ENCODE peak calls at places on chromosomes 4 and X, in seven cellular contexts. One of them, this sample, is unnamed.

GRCh38 chrX:124208675-124209074 is 123.8 kb upstream of the TEX13D start:
- DNase-seq in adrenal gland: peak; percentile 3
- DNase-seq in PC-9: no peak
- DNase-seq in MM.1S: no peak
- DNase-seq in tibial artery: no peak
- DNase-seq in fibroblast of pulmonary artery: no peak
- DNase-seq in adipocyte: no peak
- DNase-seq in this sample: no peak

GRCh38 chr4:79982587-79983327 is 90.3 kb downstream of the ANTXR2 start:
- DNase-seq in adrenal gland: no peak
- DNase-seq in PC-9: no peak
- DNase-seq in MM.1S: no peak
- DNase-seq in tibial artery: no peak
- DNase-seq in fibroblast of pulmonary artery: peak; percentile 45
- DNase-seq in adipocyte: peak; percentile 55
- DNase-seq in this sample: no peak

GRCh38 chr4:15457401-15458201 is 12.1 kb upstream of the CC2D2A start:
- DNase-seq in adrenal gland: no peak
- DNase-seq in PC-9: no peak
- DNase-seq in MM.1S: peak; percentile 62
- DNase-seq in tibial artery: no peak
- DNase-seq in fibroblast of pulmonary artery: peak; percentile 80
- DNase-seq in adipocyte: peak; percentile 89
- DNase-seq in this sample: no peak

GRCh38 chr4:165382640-165383039 is 3.8 kb downstream of the CPE start:
- DNase-seq in adrenal gland: no peak
- DNase-seq in PC-9: no peak
- DNase-seq in MM.1S: no peak
- DNase-seq in tibial artery: no peak
- DNase-seq in fibroblast of pulmonary artery: no peak
- DNase-seq in adipocyte: no peak
- DNase-seq in this sample: no peak

GRCh38 chrX:52574416-52575275 is 57.8 kb upstream of the XAGE1B start:
- DNase-seq in adrenal gland: peak; percentile 29
- DNase-seq in PC-9: peak; percentile 12
- DNase-seq in MM.1S: peak; percentile 31
- DNase-seq in tibial artery: no peak
- DNase-seq in fibroblast of pulmonary artery: peak; percentile 68
- DNase-seq in adipocyte: peak; percentile 72
- DNase-seq in this sample: no peak

GRCh38 chrX:123964155-123964554 is 2.6 kb downstream of the STAG2 start:
- DNase-seq in adrenal gland: no peak
- DNase-seq in PC-9: no peak
- DNase-seq in MM.1S: no peak
- DNase-seq in tibial artery: no peak
- DNase-seq in fibroblast of pulmonary artery: peak; percentile 41
- DNase-seq in adipocyte: peak; percentile 57
- DNase-seq in this sample: no peak

GRCh38 chrX:119753639-119754257 is 4.6 kb upstream of the SOWAHD start:
- DNase-seq in adrenal gland: peak; percentile 26
- DNase-seq in PC-9: peak; percentile 25
- DNase-seq in MM.1S: peak; percentile 77
- DNase-seq in tibial artery: no peak
- DNase-seq in fibroblast of pulmonary artery: peak; percentile 64
- DNase-seq in adipocyte: peak; percentile 68
- DNase-seq in this sample: no peak

GRCh38 chr4:189128341-189128740 is 812.3 kb upstream of the FRG1 start:
- DNase-seq in adrenal gland: no peak
- DNase-seq in PC-9: no peak
- DNase-seq in MM.1S: no peak
- DNase-seq in tibial artery: no peak
- DNase-seq in fibroblast of pulmonary artery: no peak
- DNase-seq in adipocyte: no peak
- DNase-seq in this sample: no peak

GRCh38 chr4:153063490-153063889 is 127.4 kb downstream of the FHDC1 start:
- DNase-seq in adrenal gland: no peak
- DNase-seq in PC-9: no peak
- DNase-seq in MM.1S: no peak
- DNase-seq in tibial artery: no peak
- DNase-seq in fibroblast of pulmonary artery: no peak
- DNase-seq in adipocyte: no peak
- DNase-seq in this sample: no peak

GRCh38 chr4:94758700-94759399 is 1.1 kb downstream of the BMPR1B start:
- DNase-seq in adrenal gland: no peak
- DNase-seq in PC-9: peak; percentile 1
- DNase-seq in MM.1S: no peak
- DNase-seq in tibial artery: no peak
- DNase-seq in fibroblast of pulmonary artery: no peak
- DNase-seq in adipocyte: no peak
- DNase-seq in this sample: no peak

GRCh38 chr4:10020106-10020505 is 1.2 kb downstream of the SLC2A9 start:
- DNase-seq in adrenal gland: no peak
- DNase-seq in PC-9: no peak
- DNase-seq in MM.1S: no peak
- DNase-seq in tibial artery: no peak
- DNase-seq in fibroblast of pulmonary artery: no peak
- DNase-seq in adipocyte: no peak
- DNase-seq in this sample: no peak

GRCh38 chr4:10023050-10023419 is 1.7 kb upstream of the SLC2A9 start:
- DNase-seq in adrenal gland: no peak
- DNase-seq in PC-9: no peak
- DNase-seq in MM.1S: no peak
- DNase-seq in tibial artery: no peak
- DNase-seq in fibroblast of pulmonary artery: no peak
- DNase-seq in adipocyte: no peak
- DNase-seq in this sample: no peak

GRCh38 chr4:10019521-10020051 is 1.7 kb downstream of the SLC2A9 start:
- DNase-seq in adrenal gland: peak; percentile 31
- DNase-seq in PC-9: no peak
- DNase-seq in MM.1S: no peak
- DNase-seq in tibial artery: no peak
- DNase-seq in fibroblast of pulmonary artery: no peak
- DNase-seq in adipocyte: no peak
- DNase-seq in this sample: no peak

GRCh38 chr4:10022346-10023049 is 1.2 kb upstream of the SLC2A9 start:
- DNase-seq in adrenal gland: peak; percentile 39
- DNase-seq in PC-9: no peak
- DNase-seq in MM.1S: no peak
- DNase-seq in tibial artery: no peak
- DNase-seq in fibroblast of pulmonary artery: no peak
- DNase-seq in adipocyte: no peak
- DNase-seq in this sample: no peak

DNA sequence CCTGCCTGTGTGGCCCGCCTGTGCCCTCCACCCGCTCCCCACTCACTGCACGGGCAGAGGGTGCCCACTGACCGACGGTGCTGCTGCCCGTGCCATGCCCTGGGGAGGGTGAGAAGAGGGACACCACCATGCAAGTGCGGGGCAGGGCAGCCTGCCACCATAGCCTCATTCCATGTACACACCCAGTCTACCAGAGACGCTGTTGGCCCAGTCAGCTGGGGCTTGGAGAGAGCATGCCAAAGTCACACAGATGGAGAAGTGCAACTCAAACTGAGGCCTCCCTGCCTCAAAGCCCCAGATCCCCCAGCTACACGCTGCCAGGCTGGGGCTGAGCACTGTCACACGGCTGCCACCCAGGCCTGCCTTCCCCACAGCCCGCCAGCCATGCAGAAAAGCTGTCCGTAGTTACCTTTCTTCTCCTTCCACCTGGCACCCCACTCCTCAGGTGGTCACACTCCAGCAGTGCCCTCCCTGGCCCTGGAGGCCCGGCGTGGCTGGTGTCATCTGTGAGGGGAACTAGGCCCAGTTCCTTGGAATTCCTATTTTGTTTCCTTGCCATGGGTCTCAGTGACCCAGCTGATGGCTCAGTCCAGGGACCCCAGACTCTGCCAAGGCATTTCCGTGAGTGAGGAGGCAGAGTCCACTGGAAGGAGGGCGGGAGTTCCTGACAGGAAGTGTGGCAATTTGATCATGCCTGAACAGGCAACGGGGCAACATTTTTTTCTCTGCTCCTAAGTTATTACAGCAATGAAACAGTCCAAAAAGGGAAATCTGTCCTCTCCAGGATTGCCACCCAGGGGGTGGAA is at the start of gene SLC2A9:
- DNase-seq in adrenal gland: peak; percentile 54
- DNase-seq in PC-9: no peak
- DNase-seq in MM.1S: no peak
- DNase-seq in tibial artery: peak; percentile 59
- DNase-seq in fibroblast of pulmonary artery: peak; percentile 76
- DNase-seq in adipocyte: no peak
- DNase-seq in this sample: no peak
- H3K4me3 ChIP-seq in adrenal gland: no peak within 1 kb of the TSS
- H3K4me3 ChIP-seq in PC-9: no peak within 1 kb of the TSS
- H3K4me3 ChIP-seq in MM.1S: no peak within 1 kb of the TSS
- H3K4me3 ChIP-seq in tibial artery: peak within 1 kb of the TSS; percentile 22
- H3K4me3 ChIP-seq in fibroblast of pulmonary artery: peak within 1 kb of the TSS; percentile 42
- H3K4me3 ChIP-seq in adipocyte: no peak within 1 kb of the TSS
- H3K4me3 ChIP-seq in this sample: no peak within 1 kb of the TSS

GRCh38 chr4:184814686-184815045 is 11.1 kb downstream of the ACSL1 start:
- DNase-seq in adrenal gland: no peak
- DNase-seq in PC-9: no peak
- DNase-seq in MM.1S: no peak
- DNase-seq in tibial artery: no peak
- DNase-seq in fibroblast of pulmonary artery: no peak
- DNase-seq in adipocyte: peak; percentile 48
- DNase-seq in this sample: no peak
- H3K4me3 ChIP-seq in adrenal gland: no peak overlapping the region
- H3K4me3 ChIP-seq in PC-9: peak overlapping the region; percentile 44
- H3K4me3 ChIP-seq in MM.1S: no peak overlapping the region
- H3K4me3 ChIP-seq in tibial artery: no peak overlapping the region
- H3K4me3 ChIP-seq in fibroblast of pulmonary artery: no peak overlapping the region
- H3K4me3 ChIP-seq in adipocyte: peak overlapping the region; percentile 61
- H3K4me3 ChIP-seq in this sample: no peak overlapping the region

GRCh38 chr4:108359130-108359709 is 190.5 kb upstream of the LEF1 start:
- DNase-seq in adrenal gland: no peak
- DNase-seq in PC-9: no peak
- DNase-seq in MM.1S: peak; percentile 94
- DNase-seq in tibial artery: no peak
- DNase-seq in fibroblast of pulmonary artery: no peak
- DNase-seq in adipocyte: no peak
- DNase-seq in this sample: no peak

GRCh38 chr4:108355523-108356208 is 186.9 kb upstream of the LEF1 start:
- DNase-seq in adrenal gland: no peak
- DNase-seq in PC-9: no peak
- DNase-seq in MM.1S: peak; percentile 85
- DNase-seq in tibial artery: no peak
- DNase-seq in fibroblast of pulmonary artery: no peak
- DNase-seq in adipocyte: no peak
- DNase-seq in this sample: no peak

GRCh38 chr4:108352664-108353308 is 184.1 kb upstream of the LEF1 start:
- DNase-seq in adrenal gland: no peak
- DNase-seq in PC-9: no peak
- DNase-seq in MM.1S: no peak
- DNase-seq in tibial artery: no peak
- DNase-seq in fibroblast of pulmonary artery: no peak
- DNase-seq in adipocyte: no peak
- DNase-seq in this sample: no peak

GRCh38 chr4:108359936-108360681 is 191.4 kb upstream of the LEF1 start:
- DNase-seq in adrenal gland: no peak
- DNase-seq in PC-9: no peak
- DNase-seq in MM.1S: no peak
- DNase-seq in tibial artery: no peak
- DNase-seq in fibroblast of pulmonary artery: no peak
- DNase-seq in adipocyte: no peak
- DNase-seq in this sample: no peak

DNA sequence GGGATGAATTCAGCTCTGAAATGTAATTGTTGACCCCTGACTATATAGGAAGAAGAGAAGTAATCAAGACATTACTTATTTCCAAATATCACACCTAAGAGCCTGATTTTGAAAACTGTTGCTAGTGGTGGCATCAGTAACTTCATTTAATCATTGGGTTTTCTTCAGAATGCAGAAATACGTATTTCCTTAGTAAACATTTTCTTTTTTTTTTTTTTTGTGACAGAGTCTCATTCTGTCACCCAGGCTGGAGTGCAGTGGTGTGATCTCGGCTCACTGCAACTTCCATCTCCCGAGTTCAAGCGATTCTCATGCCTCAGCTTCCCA is 187.4 kb upstream of the LEF1 start:
- DNase-seq in adrenal gland: no peak
- DNase-seq in PC-9: no peak
- DNase-seq in MM.1S: no peak
- DNase-seq in tibial artery: no peak
- DNase-seq in fibroblast of pulmonary artery: no peak
- DNase-seq in adipocyte: no peak
- DNase-seq in this sample: no peak
- H3K4me3 ChIP-seq in adrenal gland: no peak overlapping the region
- H3K4me3 ChIP-seq in PC-9: no peak overlapping the region
- H3K4me3 ChIP-seq in MM.1S: no peak overlapping the region
- H3K4me3 ChIP-seq in tibial artery: no peak overlapping the region
- H3K4me3 ChIP-seq in fibroblast of pulmonary artery: no peak overlapping the region
- H3K4me3 ChIP-seq in adipocyte: no peak overlapping the region
- H3K4me3 ChIP-seq in this sample: no peak overlapping the region

GRCh38 chr4:131430302-131430701 is 1718.8 kb upstream of the PCDH10 start:
- DNase-seq in adrenal gland: no peak
- DNase-seq in PC-9: no peak
- DNase-seq in MM.1S: peak; percentile 39
- DNase-seq in tibial artery: no peak
- DNase-seq in fibroblast of pulmonary artery: no peak
- DNase-seq in adipocyte: no peak
- DNase-seq in this sample: no peak
- H3K4me3 ChIP-seq in adrenal gland: no peak overlapping the region
- H3K4me3 ChIP-seq in PC-9: no peak overlapping the region
- H3K4me3 ChIP-seq in MM.1S: peak overlapping the region; percentile 16
- H3K4me3 ChIP-seq in tibial artery: no peak overlapping the region
- H3K4me3 ChIP-seq in fibroblast of pulmonary artery: no peak overlapping the region
- H3K4me3 ChIP-seq in adipocyte: no peak overlapping the region
- H3K4me3 ChIP-seq in this sample: no peak overlapping the region